ENCODE peak calls at places on chromosomes 5 and 9, in six cellular contexts. One of them, this sample, is unnamed.
A peak's percentile ranks its signal among the peaks of the same experiment; 100 is the strongest.

GRCh38 chr5:96619946-96620345 is 42.2 kb upstream of the CAST start:
- DNase-seq in dorsolateral prefrontal cortex: no peak
- DNase-seq in A549: no peak
- DNase-seq in bronchial epithelial cell: no peak
- DNase-seq in AG09309: no peak
- DNase-seq in natural killer cell: no peak
- DNase-seq in this sample: no peak

GRCh38 chr5:146745937-146746577 is 132.5 kb downstream of the PPP2R2B start:
- DNase-seq in dorsolateral prefrontal cortex: no peak
- DNase-seq in A549: no peak
- DNase-seq in natural killer cell: no peak
- DNase-seq in AG09309: no peak
- DNase-seq in bronchial epithelial cell: no peak
- DNase-seq in this sample: no peak

GRCh38 chr5:145470382-145470979 is 364.7 kb downstream of the PRELID2 start:
- DNase-seq in dorsolateral prefrontal cortex: no peak
- DNase-seq in bronchial epithelial cell: peak; percentile 27
- DNase-seq in natural killer cell: no peak
- DNase-seq in AG09309: no peak
- DNase-seq in A549: no peak
- DNase-seq in this sample: no peak

GRCh38 chr5:158384535-158385421 is 525.8 kb upstream of the CLINT1 start:
- DNase-seq in bronchial epithelial cell: peak; percentile 98
- DNase-seq in AG09309: peak; percentile 92
- DNase-seq in natural killer cell: no peak
- DNase-seq in A549: peak; percentile 35
- DNase-seq in dorsolateral prefrontal cortex: no peak
- DNase-seq in this sample: no peak

GRCh38 chr9:4678679-4679267 is 596 bp upstream of the CDC37L1 start:
- DNase-seq in bronchial epithelial cell: no peak
- DNase-seq in natural killer cell: no peak
- DNase-seq in AG09309: no peak
- DNase-seq in dorsolateral prefrontal cortex: no peak
- DNase-seq in A549: peak; percentile 44
- DNase-seq in this sample: peak; percentile 23

GRCh38 chr9:88826651-88827245 is 164.5 kb upstream of the S1PR3 start:
- DNase-seq in bronchial epithelial cell: no peak
- DNase-seq in dorsolateral prefrontal cortex: no peak
- DNase-seq in AG09309: peak; percentile 84
- DNase-seq in A549: no peak
- DNase-seq in natural killer cell: no peak
- DNase-seq in this sample: no peak

GRCh38 chr5:36630201-36630968 is 24.0 kb downstream of the SLC1A3 start:
- DNase-seq in A549: no peak
- DNase-seq in dorsolateral prefrontal cortex: no peak
- DNase-seq in AG09309: no peak
- DNase-seq in natural killer cell: no peak
- DNase-seq in bronchial epithelial cell: peak; percentile 91
- DNase-seq in this sample: no peak

GRCh38 chr5:54900906-54901725 is 84.3 kb downstream of the ESM1 start:
- DNase-seq in bronchial epithelial cell: peak; percentile 90
- DNase-seq in dorsolateral prefrontal cortex: no peak
- DNase-seq in natural killer cell: no peak
- DNase-seq in AG09309: peak; percentile 80
- DNase-seq in A549: no peak
- DNase-seq in this sample: no peak

GRCh38 chr9:131984564-131984963 is 95.1 kb downstream of the MED27 start:
- DNase-seq in bronchial epithelial cell: no peak
- DNase-seq in A549: no peak
- DNase-seq in natural killer cell: no peak
- DNase-seq in AG09309: no peak
- DNase-seq in dorsolateral prefrontal cortex: no peak
- DNase-seq in this sample: no peak

GRCh38 chr5:119578937-119579336 is 50.4 kb upstream of the FAM170A start:
- DNase-seq in AG09309: no peak
- DNase-seq in dorsolateral prefrontal cortex: no peak
- DNase-seq in A549: peak; percentile 72
- DNase-seq in natural killer cell: no peak
- DNase-seq in bronchial epithelial cell: peak; percentile 59
- DNase-seq in this sample: no peak
- TF ChIP-seq CTCF in AG09309: peak; percentile 11
- TF ChIP-seq CTCF in dorsolateral prefrontal cortex: no peak
- TF ChIP-seq CTCF in A549: peak; percentile 29
- TF ChIP-seq CTCF in natural killer cell: no peak
- TF ChIP-seq CTCF in bronchial epithelial cell: peak; percentile 38
- TF ChIP-seq CTCF in this sample: no peak

GRCh38 chr9:135509458-135509857 is 9.0 kb downstream of the MRPS2 start:
- DNase-seq in dorsolateral prefrontal cortex: no peak
- DNase-seq in natural killer cell: no peak
- DNase-seq in bronchial epithelial cell: no peak
- DNase-seq in AG09309: no peak
- DNase-seq in A549: no peak
- DNase-seq in this sample: no peak
- TF ChIP-seq CTCF in dorsolateral prefrontal cortex: no peak
- TF ChIP-seq CTCF in natural killer cell: no peak
- TF ChIP-seq CTCF in bronchial epithelial cell: no peak
- TF ChIP-seq CTCF in AG09309: no peak
- TF ChIP-seq CTCF in A549: no peak
- TF ChIP-seq CTCF in this sample: no peak

GRCh38 chr5:142601432-142601831 is 84.5 kb downstream of the FGF1 start:
- DNase-seq in A549: peak; percentile 42
- DNase-seq in bronchial epithelial cell: no peak
- DNase-seq in dorsolateral prefrontal cortex: no peak
- DNase-seq in AG09309: no peak
- DNase-seq in natural killer cell: no peak
- DNase-seq in this sample: no peak
- TF ChIP-seq CTCF in A549: no peak
- TF ChIP-seq CTCF in bronchial epithelial cell: no peak
- TF ChIP-seq CTCF in dorsolateral prefrontal cortex: peak; percentile 24
- TF ChIP-seq CTCF in AG09309: peak; percentile 18
- TF ChIP-seq CTCF in natural killer cell: no peak
- TF ChIP-seq CTCF in this sample: no peak

GRCh38 chr5:171606414-171607024 is 179.1 kb upstream of the SMIM23 start:
- DNase-seq in bronchial epithelial cell: peak; percentile 17
- DNase-seq in AG09309: no peak
- DNase-seq in dorsolateral prefrontal cortex: no peak
- DNase-seq in natural killer cell: no peak
- DNase-seq in A549: peak; percentile 48
- DNase-seq in this sample: no peak
- TF ChIP-seq CTCF in bronchial epithelial cell: peak; percentile 42
- TF ChIP-seq CTCF in AG09309: peak; percentile 46
- TF ChIP-seq CTCF in dorsolateral prefrontal cortex: no peak
- TF ChIP-seq CTCF in natural killer cell: peak; percentile 30
- TF ChIP-seq CTCF in A549: peak; percentile 20
- TF ChIP-seq CTCF in this sample: no peak

GRCh38 chr5:6495433-6496206 is 47.0 kb downstream of the UBE2QL1 start:
- DNase-seq in natural killer cell: no peak
- DNase-seq in AG09309: no peak
- DNase-seq in A549: no peak
- DNase-seq in bronchial epithelial cell: no peak
- DNase-seq in dorsolateral prefrontal cortex: no peak
- DNase-seq in this sample: no peak
- TF ChIP-seq CTCF in natural killer cell: no peak
- TF ChIP-seq CTCF in AG09309: no peak
- TF ChIP-seq CTCF in A549: no peak
- TF ChIP-seq CTCF in bronchial epithelial cell: no peak
- TF ChIP-seq CTCF in dorsolateral prefrontal cortex: no peak
- TF ChIP-seq CTCF in this sample: no peak

DNA sequence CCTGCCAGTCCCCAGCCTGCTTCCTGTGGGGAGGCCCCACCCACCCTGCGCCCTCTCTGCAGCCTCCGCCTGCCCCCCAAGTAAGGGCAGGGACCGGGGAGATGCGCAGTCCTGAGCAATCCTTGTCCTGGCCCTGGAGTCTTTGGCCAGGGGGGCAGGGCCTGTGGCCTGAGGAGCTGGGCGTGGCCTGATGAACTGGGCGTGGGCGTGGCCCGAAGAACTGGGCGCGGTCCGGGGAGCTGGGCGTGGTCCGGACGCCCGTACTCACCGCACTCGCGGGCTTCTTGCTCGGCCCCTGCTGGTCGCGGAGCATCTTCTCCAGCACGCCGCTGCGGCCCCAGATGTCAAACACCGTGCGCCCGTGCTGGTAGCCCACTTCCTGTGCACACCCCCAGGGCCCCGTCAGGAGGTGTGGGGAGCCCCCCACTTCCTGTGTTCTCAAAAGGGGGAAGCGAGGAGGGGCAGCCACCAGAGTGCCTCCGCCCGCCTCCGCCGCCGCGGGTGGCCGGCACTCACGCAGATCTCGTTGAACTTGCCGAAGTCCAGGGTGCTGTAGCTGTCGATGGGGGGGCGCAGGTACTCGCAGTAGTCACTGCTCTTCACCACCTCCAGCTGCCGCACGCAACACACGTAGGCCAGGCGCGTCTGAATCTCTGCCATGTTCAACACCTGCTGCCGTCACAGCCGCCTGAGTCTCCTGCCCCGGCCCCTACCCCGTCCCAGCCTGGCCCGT is 2.7 kb upstream of the NSMF start:
- DNase-seq in dorsolateral prefrontal cortex: no peak
- DNase-seq in AG09309: no peak
- DNase-seq in bronchial epithelial cell: no peak
- DNase-seq in A549: peak; percentile 81
- DNase-seq in natural killer cell: peak; percentile 89
- DNase-seq in this sample: peak; percentile 75
- TF ChIP-seq CTCF in dorsolateral prefrontal cortex: no peak
- TF ChIP-seq CTCF in AG09309: no peak
- TF ChIP-seq CTCF in bronchial epithelial cell: no peak
- TF ChIP-seq CTCF in A549: no peak
- TF ChIP-seq CTCF in natural killer cell: no peak
- TF ChIP-seq CTCF in this sample: no peak

DNA sequence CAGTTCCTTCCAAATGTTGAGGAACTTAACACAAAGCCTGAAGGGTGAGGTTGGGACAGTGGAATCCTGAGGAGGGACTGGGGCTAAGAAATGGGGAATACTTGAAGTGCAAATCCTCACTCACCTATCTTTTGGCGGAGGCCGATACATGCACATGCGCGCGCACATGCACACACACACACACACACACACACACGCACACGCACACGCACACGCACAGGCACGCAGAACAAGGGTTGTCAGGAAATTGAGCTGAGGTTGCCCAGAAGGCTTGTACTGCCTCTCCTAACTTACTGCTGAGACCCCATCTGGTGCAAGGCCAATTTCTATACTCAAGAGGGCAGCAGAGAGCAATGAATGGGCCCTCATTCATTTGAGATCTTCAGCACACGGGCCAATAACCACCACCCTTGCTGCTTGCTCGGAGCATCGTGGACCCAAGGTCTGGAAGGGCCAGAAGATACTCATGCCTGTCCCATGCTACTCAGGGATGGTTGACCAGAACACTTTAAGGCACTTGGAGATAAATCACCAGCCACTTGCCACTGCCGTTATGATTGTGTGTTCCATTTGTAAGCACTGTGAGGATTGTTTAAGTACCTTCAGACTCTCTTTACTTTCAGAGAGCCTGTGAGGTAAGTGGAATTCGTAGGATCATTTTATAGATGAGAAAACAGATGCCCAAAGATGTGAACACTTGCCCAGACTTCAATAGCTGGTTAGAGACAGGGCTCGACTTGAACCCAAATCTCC is 21.5 kb downstream of the BTF3 start:
- DNase-seq in dorsolateral prefrontal cortex: no peak
- DNase-seq in bronchial epithelial cell: peak; percentile 79
- DNase-seq in AG09309: no peak
- DNase-seq in natural killer cell: peak; percentile 41
- DNase-seq in A549: peak; percentile 86
- DNase-seq in this sample: peak; percentile 21
- TF ChIP-seq CTCF in dorsolateral prefrontal cortex: peak; percentile 75
- TF ChIP-seq CTCF in bronchial epithelial cell: peak; percentile 85
- TF ChIP-seq CTCF in AG09309: peak; percentile 76
- TF ChIP-seq CTCF in natural killer cell: peak; percentile 72
- TF ChIP-seq CTCF in A549: peak; percentile 81
- TF ChIP-seq CTCF in this sample: no peak

GRCh38 chr9:137029058-137029922 is 1.3 kb upstream of the ABCA2 start:
- DNase-seq in A549: peak; percentile 73
- DNase-seq in bronchial epithelial cell: peak; percentile 23
- DNase-seq in natural killer cell: peak; percentile 79
- DNase-seq in AG09309: no peak
- DNase-seq in dorsolateral prefrontal cortex: peak; percentile 83
- DNase-seq in this sample: peak; percentile 76

GRCh38 chr9:137028013-137028280 is at the start of gene ABCA2:
- DNase-seq in natural killer cell: no peak
- DNase-seq in dorsolateral prefrontal cortex: no peak
- DNase-seq in AG09309: no peak
- DNase-seq in bronchial epithelial cell: no peak
- DNase-seq in A549: no peak
- DNase-seq in this sample: peak; percentile 34

GRCh38 chr9:137030006-137030405 is 1.9 kb downstream of the FUT7 start:
- DNase-seq in AG09309: no peak
- DNase-seq in dorsolateral prefrontal cortex: no peak
- DNase-seq in bronchial epithelial cell: no peak
- DNase-seq in A549: no peak
- DNase-seq in natural killer cell: no peak
- DNase-seq in this sample: no peak

GRCh38 chr9:137027369-137028012 is 546 bp downstream of the ABCA2 start:
- DNase-seq in dorsolateral prefrontal cortex: no peak
- DNase-seq in AG09309: no peak
- DNase-seq in natural killer cell: no peak
- DNase-seq in bronchial epithelial cell: no peak
- DNase-seq in A549: no peak
- DNase-seq in this sample: no peak

DNA sequence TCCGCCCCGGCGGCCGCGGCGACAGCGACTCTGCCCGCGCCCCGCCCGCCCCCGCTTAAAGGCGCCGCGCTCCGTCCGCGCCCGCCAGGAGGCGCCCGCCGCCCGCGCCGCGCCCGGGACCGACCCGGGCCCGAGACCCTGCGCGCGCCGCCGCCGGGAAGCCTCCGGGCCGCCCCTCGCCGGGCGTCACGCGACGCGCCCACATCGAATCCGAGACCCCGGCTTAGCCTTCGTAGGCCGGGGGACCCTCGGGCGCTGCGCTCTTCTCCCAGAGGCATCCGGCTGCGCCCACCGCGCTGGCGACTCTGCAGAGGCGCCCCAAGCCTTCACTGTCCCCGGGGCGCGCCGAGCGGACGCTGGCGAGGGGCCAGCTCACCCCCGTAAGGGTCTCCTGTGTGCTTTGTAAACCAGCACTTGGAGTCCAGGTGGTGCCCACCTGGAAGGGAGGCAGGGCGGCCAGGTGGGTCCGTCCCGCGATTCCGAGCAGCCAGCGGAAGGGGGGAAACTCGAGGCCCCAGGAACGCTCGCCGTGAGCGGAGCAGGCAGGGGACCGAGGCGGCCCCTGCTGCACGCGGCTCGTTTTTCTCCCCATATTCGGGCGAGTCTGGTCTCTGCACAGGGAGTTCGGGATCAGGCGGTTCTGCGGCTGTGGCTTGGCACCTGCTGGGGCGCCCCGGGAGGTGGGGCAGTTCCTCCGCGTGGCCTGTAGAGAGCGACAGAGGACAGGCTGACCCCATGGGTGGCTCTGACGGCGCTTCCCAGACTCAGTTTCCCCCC is 432 bp upstream of the ABCA2 start:
- DNase-seq in dorsolateral prefrontal cortex: peak; percentile 70
- DNase-seq in A549: peak; percentile 64
- DNase-seq in bronchial epithelial cell: peak; percentile 12
- DNase-seq in AG09309: no peak
- DNase-seq in natural killer cell: peak; percentile 70
- DNase-seq in this sample: peak; percentile 77
- TF ChIP-seq CTCF in dorsolateral prefrontal cortex: no peak
- TF ChIP-seq CTCF in A549: peak; percentile 66
- TF ChIP-seq CTCF in bronchial epithelial cell: peak; percentile 67
- TF ChIP-seq CTCF in AG09309: peak; percentile 49
- TF ChIP-seq CTCF in natural killer cell: no peak
- TF ChIP-seq CTCF in this sample: no peak